ENCODE peak calls at places on chromosomes 2 and 18, in ten cellular contexts. One of them, this sample, is unnamed.

GRCh38 chr18:79554945-79555645 is 124.5 kb upstream of the CTDP1 start:
- DNase-seq in left kidney: no peak
- DNase-seq in activated effector memory CD4-positive, alpha-beta T cell treated with anti-CD3 and anti-CD28 coated beads, Interleukin-2, amount 50 U/mL, for 16 hours: no peak
- DNase-seq in posterior cingulate gyrus: no peak
- DNase-seq in CD8-positive, alpha-beta memory T cell: no peak
- DNase-seq in T-helper 22 cell: no peak
- DNase-seq in sigmoid colon: no peak
- DNase-seq in colonic mucosa: no peak
- DNase-seq in fibroblast of the conjunctiva: no peak
- DNase-seq in B cell: peak
- DNase-seq in this sample: no peak

GRCh38 chr2:77720115-77720514 is 197.9 kb upstream of the LRRTM4 start:
- DNase-seq in left kidney: no peak
- DNase-seq in activated effector memory CD4-positive, alpha-beta T cell treated with anti-CD3 and anti-CD28 coated beads, Interleukin-2, amount 50 U/mL, for 16 hours: no peak
- DNase-seq in posterior cingulate gyrus: no peak
- DNase-seq in CD8-positive, alpha-beta memory T cell: no peak
- DNase-seq in T-helper 22 cell: no peak
- DNase-seq in sigmoid colon: no peak
- DNase-seq in colonic mucosa: no peak
- DNase-seq in fibroblast of the conjunctiva: no peak
- DNase-seq in B cell: no peak
- DNase-seq in this sample: no peak

GRCh38 chr2:181411105-181411849 is 45.9 kb upstream of the ITGA4 start:
- DNase-seq in left kidney: peak
- DNase-seq in activated effector memory CD4-positive, alpha-beta T cell treated with anti-CD3 and anti-CD28 coated beads, Interleukin-2, amount 50 U/mL, for 16 hours: no peak
- DNase-seq in posterior cingulate gyrus: no peak
- DNase-seq in CD8-positive, alpha-beta memory T cell: no peak
- DNase-seq in T-helper 22 cell: no peak
- DNase-seq in sigmoid colon: no peak
- DNase-seq in colonic mucosa: no peak
- DNase-seq in fibroblast of the conjunctiva: no peak
- DNase-seq in B cell: peak
- DNase-seq in this sample: peak

GRCh38 chr2:149575742-149576141 is 11.8 kb downstream of the MMADHC start:
- DNase-seq in left kidney: no peak
- DNase-seq in activated effector memory CD4-positive, alpha-beta T cell treated with anti-CD3 and anti-CD28 coated beads, Interleukin-2, amount 50 U/mL, for 16 hours: no peak
- DNase-seq in posterior cingulate gyrus: no peak
- DNase-seq in CD8-positive, alpha-beta memory T cell: no peak
- DNase-seq in T-helper 22 cell: no peak
- DNase-seq in sigmoid colon: no peak
- DNase-seq in colonic mucosa: no peak
- DNase-seq in fibroblast of the conjunctiva: no peak
- DNase-seq in B cell: no peak
- DNase-seq in this sample: no peak

GRCh38 chr2:100876231-100876860 is 56.4 kb downstream of the NPAS2 start:
- DNase-seq in left kidney: no peak
- DNase-seq in activated effector memory CD4-positive, alpha-beta T cell treated with anti-CD3 and anti-CD28 coated beads, Interleukin-2, amount 50 U/mL, for 16 hours: no peak
- DNase-seq in posterior cingulate gyrus: no peak
- DNase-seq in CD8-positive, alpha-beta memory T cell: no peak
- DNase-seq in T-helper 22 cell: no peak
- DNase-seq in sigmoid colon: no peak
- DNase-seq in colonic mucosa: no peak
- DNase-seq in fibroblast of the conjunctiva: no peak
- DNase-seq in B cell: no peak
- DNase-seq in this sample: no peak

GRCh38 chr2:240601831-240602160 is 15.3 kb downstream of the CAPN10 start:
- DNase-seq in left kidney: no peak
- DNase-seq in activated effector memory CD4-positive, alpha-beta T cell treated with anti-CD3 and anti-CD28 coated beads, Interleukin-2, amount 50 U/mL, for 16 hours: no peak
- DNase-seq in posterior cingulate gyrus: no peak
- DNase-seq in CD8-positive, alpha-beta memory T cell: no peak
- DNase-seq in T-helper 22 cell: no peak
- DNase-seq in sigmoid colon: peak
- DNase-seq in colonic mucosa: no peak
- DNase-seq in fibroblast of the conjunctiva: no peak
- DNase-seq in B cell: peak
- DNase-seq in this sample: no peak

GRCh38 chr18:45538444-45538843 is 76.8 kb upstream of the SLC14A2 start:
- DNase-seq in left kidney: no peak
- DNase-seq in activated effector memory CD4-positive, alpha-beta T cell treated with anti-CD3 and anti-CD28 coated beads, Interleukin-2, amount 50 U/mL, for 16 hours: no peak
- DNase-seq in posterior cingulate gyrus: no peak
- DNase-seq in CD8-positive, alpha-beta memory T cell: no peak
- DNase-seq in T-helper 22 cell: no peak
- DNase-seq in sigmoid colon: no peak
- DNase-seq in colonic mucosa: no peak
- DNase-seq in fibroblast of the conjunctiva: no peak
- DNase-seq in B cell: no peak
- DNase-seq in this sample: no peak

GRCh38 chr2:234521536-234521935 is 24.7 kb upstream of the ARL4C start:
- DNase-seq in left kidney: peak
- DNase-seq in activated effector memory CD4-positive, alpha-beta T cell treated with anti-CD3 and anti-CD28 coated beads, Interleukin-2, amount 50 U/mL, for 16 hours: no peak
- DNase-seq in posterior cingulate gyrus: no peak
- DNase-seq in CD8-positive, alpha-beta memory T cell: no peak
- DNase-seq in T-helper 22 cell: no peak
- DNase-seq in sigmoid colon: no peak
- DNase-seq in colonic mucosa: no peak
- DNase-seq in fibroblast of the conjunctiva: no peak
- DNase-seq in B cell: no peak
- DNase-seq in this sample: no peak

GRCh38 chr2:163859951-163860350 is 124.1 kb upstream of the FIGN start:
- DNase-seq in left kidney: peak
- DNase-seq in activated effector memory CD4-positive, alpha-beta T cell treated with anti-CD3 and anti-CD28 coated beads, Interleukin-2, amount 50 U/mL, for 16 hours: no peak
- DNase-seq in posterior cingulate gyrus: no peak
- DNase-seq in CD8-positive, alpha-beta memory T cell: no peak
- DNase-seq in T-helper 22 cell: no peak
- DNase-seq in sigmoid colon: no peak
- DNase-seq in colonic mucosa: no peak
- DNase-seq in fibroblast of the conjunctiva: no peak
- DNase-seq in B cell: no peak
- DNase-seq in this sample: no peak